ENCODE peak calls at places on chromosomes 2 and 18, in five cellular contexts. V is esophagus squamous epithelium, W is IMR-90, G is A673, S is body of pancreas. E is an unnamed sample.
A peak's percentile ranks its signal among the peaks of the same experiment; 100 is the strongest.

GRCh38 chr2:96505231-96505889 is at the start of gene NEURL3:
- DNase-seq in G (no peak), W (peak; percentile 74), S (peak; percentile 70), V (no peak), E (peak; percentile 82)

GRCh38 chr18:52060612-52061259 is 279.3 kb upstream of the DCC start:
- DNase-seq in W (no peak), V (no peak), G (no peak), S (no peak), E (no peak)

GRCh38 chr18:21933931-21934765 is 193.6 kb downstream of the MIB1 start:
- DNase-seq in V (no peak), W (no peak), G (no peak), S (no peak), E (no peak)

GRCh38 chr2:232276739-232277313 is 101.7 kb upstream of the ALPP start:
- DNase-seq in W (no peak), V (no peak), G (peak; percentile 17), S (no peak), E (no peak)

GRCh38 chr2:579351-579886 is 97.8 kb downstream of the TMEM18 start:
- DNase-seq in V (no peak), W (no peak), S (no peak), G (no peak), E (no peak)

GRCh38 chr18:13452851-13453524 is 234.4 kb downstream of the LDLRAD4 start:
- DNase-seq in G (no peak), S (no peak), W (no peak), V (no peak), E (no peak)

GRCh38 chr2:241227635-241227993 is 39.1 kb downstream of the ANO7 start:
- DNase-seq in W (no peak), S (no peak), V (no peak), G (no peak), E (no peak)

GRCh38 chr2:130835766-130836015 is 1.0 kb upstream of the ARHGEF4 start:
- DNase-seq in V (no peak), S (no peak), W (no peak), G (no peak), E (no peak)

GRCh38 chr18:55384551-55385275 is 203.3 kb downstream of the TCF4 start:
- DNase-seq in S (no peak), W (peak; percentile 48), G (peak; percentile 79), V (no peak), E (no peak)

GRCh38 chr2:98379311-98380202 is 33.3 kb downstream of the CNGA3 start:
- DNase-seq in G (no peak), S (no peak), V (no peak), W (no peak), E (no peak)

GRCh38 chr18:402129-402528 is 98.4 kb downstream of the COLEC12 start:
- DNase-seq in W (no peak), V (no peak), G (no peak), S (no peak), E (no peak)

GRCh38 chr18:23585897-23586248 is 433 bp downstream of the NPC1 start:
- DNase-seq in G (no peak), W (peak; percentile 4), V (no peak), S (no peak), E (no peak)

GRCh38 chr2:192162392-192163042 is 32.2 kb downstream of the TMEFF2 start:
- DNase-seq in S (peak; percentile 66), V (peak; percentile 0), G (peak; percentile 87), W (peak; percentile 74), E (peak; percentile 89)

GRCh38 chr2:239809391-239809790 is 215.8 kb downstream of the NDUFA10 start:
- DNase-seq in W (no peak), V (no peak), S (no peak), G (no peak), E (no peak)

GRCh38 chr18:62550746-62551145 is 27.9 kb downstream of the ZCCHC2 start:
- DNase-seq in W (no peak), V (no peak), G (no peak), S (no peak), E (no peak)

GRCh38 chr2:54572636-54573531 is 116.8 kb downstream of the SPTBN1 start:
- DNase-seq in S (no peak), W (peak; percentile 91), G (no peak), V (no peak), E (peak; percentile 28)

GRCh38 chr2:38432827-38433606 is 55.9 kb upstream of the ATL2 start:
- DNase-seq in S (no peak), G (no peak), V (no peak), W (no peak), E (peak; percentile 62)

GRCh38 chr18:11963991-11964484 is 17.3 kb upstream of the IMPA2 start:
- DNase-seq in W (peak; percentile 79), V (no peak), S (no peak), G (no peak), E (no peak)

GRCh38 chr2:20141056-20141762 is 83.7 kb downstream of the SDC1 start:
- DNase-seq in W (peak; percentile 96), V (no peak), G (no peak), S (peak; percentile 64), E (peak; percentile 78)

GRCh38 chr2:109256921-109257320 is 127.9 kb downstream of the SH3RF3 start:
- DNase-seq in V (no peak), G (no peak), S (peak; percentile 40), W (peak; percentile 54), E (no peak)

GRCh38 chr18:42446195-42446594 is 491.2 kb downstream of the PIK3C3 start:
- DNase-seq in V (no peak), W (no peak), G (no peak), S (no peak), E (no peak)

GRCh38 chr2:144711084-144711483 is 191.2 kb upstream of the ZEB2 start:
- DNase-seq in W (no peak), V (no peak), G (no peak), S (no peak), E (no peak)

GRCh38 chr2:98140210-98140609 is 53.2 kb downstream of the VWA3B start:
- DNase-seq in W (no peak), V (no peak), G (no peak), S (no peak), E (peak; percentile 23)

GRCh38 chr18:70931942-70932814 is 643.3 kb downstream of the SOCS6 start:
- DNase-seq in G (peak; percentile 76), S (no peak), V (no peak), W (peak; percentile 17), E (peak; percentile 58)

GRCh38 chr2:129860088-129860487 is 119.4 kb upstream of the RAB6C start:
- DNase-seq in W (no peak), V (no peak), S (no peak), G (no peak), E (no peak)

GRCh38 chr2:124035001-124035400 is 9.9 kb downstream of the CNTNAP5 start:
- DNase-seq in V (no peak), W (no peak), G (no peak), S (no peak), E (no peak)

GRCh38 chr2:218831378-218831990 is at the start of gene PRKAG3:
- DNase-seq in G (no peak), S (no peak), W (no peak), V (no peak), E (no peak)

GRCh38 chr2:96427917-96428316 is 77.2 kb downstream of the NEURL3 start:
- DNase-seq in G (peak; percentile 79), W (peak; percentile 70), S (peak; percentile 40), V (no peak), E (peak; percentile 51)

GRCh38 chr2:143422681-143423080 is 293.5 kb downstream of the ARHGAP15 start:
- DNase-seq in S (no peak), W (no peak), V (no peak), G (no peak), E (no peak)

GRCh38 chr2:239606955-239607794 is 206.4 kb upstream of the HDAC4 start:
- DNase-seq in W (no peak), S (no peak), V (no peak), G (no peak), E (no peak)

GRCh38 chr2:169933124-169933711 is 106.0 kb downstream of the UBR3 start:
- DNase-seq in W (peak; percentile 54), G (peak; percentile 67), V (no peak), S (no peak), E (peak; percentile 38)

GRCh38 chr2:38737925-38738324 is 13.2 kb downstream of the SRSF7 start:
- DNase-seq in W (no peak), S (no peak), V (no peak), G (no peak), E (no peak)

GRCh38 chr2:46913471-46914381 is 1.9 kb downstream of the MCFD2 start:
- DNase-seq in W (peak; percentile 78), G (no peak), V (no peak), S (peak; percentile 72), E (peak; percentile 35)

DNA sequence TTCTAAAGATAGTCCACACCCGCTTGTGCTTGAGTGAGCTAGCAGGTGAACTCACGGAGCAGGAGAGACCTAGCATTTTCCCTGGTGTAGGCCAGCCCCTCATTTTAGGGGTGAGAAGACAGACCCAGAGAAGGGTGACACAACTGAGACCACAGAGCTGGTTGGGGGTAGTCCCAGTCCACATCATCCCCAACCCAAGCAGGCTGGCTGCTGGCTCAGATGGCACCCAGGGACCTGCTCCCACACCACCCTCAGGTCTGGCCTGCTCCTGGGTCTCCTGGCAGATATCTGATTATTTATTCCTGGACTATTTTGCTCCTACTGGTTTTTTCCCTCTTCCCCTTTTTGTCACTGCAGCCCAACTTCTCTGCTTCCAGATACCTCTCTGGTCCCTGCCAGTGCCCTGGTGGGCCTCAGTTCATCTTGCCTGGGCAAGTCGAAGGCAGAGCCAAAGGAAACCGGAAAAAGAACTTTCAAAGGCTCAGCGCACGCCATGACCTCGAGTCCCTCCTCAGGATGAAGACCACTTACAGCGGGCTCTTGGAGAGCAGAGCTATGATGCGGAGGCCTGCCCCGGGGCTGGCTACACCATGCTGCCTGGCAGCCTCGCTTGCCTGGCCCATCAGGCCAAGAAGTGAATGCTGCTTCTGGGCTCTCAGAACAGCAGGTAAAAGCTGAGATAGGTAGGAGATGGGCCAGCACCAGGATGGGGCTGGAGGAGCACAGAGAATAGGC is 72.7 kb downstream of the POLR1A start:
- DNase-seq in S (no peak), W (no peak), V (no peak), G (no peak), E (no peak)
- H3K36me3 ChIP-seq in S (peaks cover 28% of the 10 kb centered on the region), W (peaks cover 51% of the 10 kb centered on the region), V (peaks cover 87% of the 10 kb centered on the region), G (peaks cover 75% of the 10 kb centered on the region), E (no peaks in the 10 kb centered on the region)

DNA sequence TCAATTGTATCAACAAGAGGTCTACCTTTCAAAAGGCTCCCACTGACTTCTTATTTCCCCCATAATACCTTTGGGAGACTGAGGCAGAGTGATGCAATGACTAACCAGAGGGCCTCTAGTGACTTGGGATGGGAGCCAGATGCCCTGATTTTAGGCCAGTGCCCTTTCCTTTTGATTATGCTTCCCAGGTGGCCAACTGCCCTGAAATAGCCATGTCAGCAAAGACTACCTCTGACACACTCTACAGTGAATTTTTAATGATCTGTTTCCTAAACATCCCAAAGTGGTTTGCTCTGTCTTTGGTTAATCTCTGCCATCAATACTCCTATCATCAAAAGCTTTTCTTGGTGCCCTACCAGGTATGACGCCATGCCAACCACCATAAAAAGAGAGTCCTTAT is 65.9 kb upstream of the ZFP36L2 start:
- DNase-seq in S (no peak), V (no peak), W (no peak), G (no peak), E (no peak)
- H3K36me3 ChIP-seq in S (no peaks in the 10 kb centered on the region), V (peaks cover 36% of the 10 kb centered on the region), W (peaks cover 2% of the 10 kb centered on the region), G (no peaks in the 10 kb centered on the region), E (no peaks in the 10 kb centered on the region)

GRCh38 chr2:64093341-64093740 is 50.9 kb downstream of the PELI1 start:
- DNase-seq in V (no peak), S (no peak), W (no peak), G (no peak), E (no peak)
- H3K36me3 ChIP-seq in V (peaks cover 78% of the 10 kb centered on the region), S (peaks cover 18% of the 10 kb centered on the region), W (peaks cover 10% of the 10 kb centered on the region), G (peaks cover 48% of the 10 kb centered on the region), E (peaks cover 10% of the 10 kb centered on the region)

GRCh38 chr18:46084431-46084830 is 12.4 kb upstream of the PSTPIP2 start:
- DNase-seq in G (no peak), V (no peak), S (no peak), W (no peak), E (no peak)
- H3K36me3 ChIP-seq in G (peaks cover 98% of the 10 kb centered on the region), V (peaks cover 100% of the 10 kb centered on the region), S (peaks cover 63% of the 10 kb centered on the region), W (peaks cover 73% of the 10 kb centered on the region), E (peaks cover 14% of the 10 kb centered on the region)

E was measured in hepatocyte.